ENCODE peak calls at places on chromosomes 7 and 10, in four cellular contexts. S is BJ, Z is HuH-7.5, A is posterior vena cava. R is an unnamed sample.

GRCh38 chr7:92973964-92974363 is 137.6 kb upstream of the CDK6 start:
- DNase-seq in Z (no peak), S (peak), A (no peak), R (no peak)

GRCh38 chr10:58734116-58734515 is 221.4 kb downstream of the BICC1 start:
- DNase-seq in A (no peak), Z (no peak), S (peak), R (no peak)

GRCh38 chr10:64976150-64976549 is 1454.9 kb downstream of the REEP3 start:
- DNase-seq in A (no peak), S (no peak), Z (no peak), R (no peak)

GRCh38 chr10:24897326-24897926 is 55.0 kb downstream of the PRTFDC1 start:
- DNase-seq in S (no peak), A (no peak), Z (no peak), R (peak)

GRCh38 chr7:35624299-35625186 is 70.4 kb downstream of the HERPUD2 start:
- DNase-seq in S (no peak), A (no peak), Z (peak), R (peak)

GRCh38 chr7:131302453-131302852 is 25.2 kb upstream of the MKLN1 start:
- DNase-seq in S (no peak), Z (no peak), A (no peak), R (no peak)

GRCh38 chr10:100004805-100005510 is 4.8 kb downstream of the DNMBP start:
- DNase-seq in A (no peak), Z (no peak), S (no peak), R (no peak)

GRCh38 chr7:81573128-81573527 is 196.7 kb downstream of the HGF start:
- DNase-seq in Z (no peak), S (no peak), A (no peak), R (no peak)

GRCh38 chr10:21498416-21498815 is 27.1 kb downstream of the SKIDA1 start:
- DNase-seq in Z (no peak), A (no peak), S (no peak), R (no peak)

GRCh38 chr10:121500591-121501341 is 97.5 kb downstream of the FGFR2 start:
- DNase-seq in A (no peak), S (no peak), Z (no peak), R (no peak)

GRCh38 chr10:71365366-71365765 is 31.4 kb upstream of the CDH23 start:
- DNase-seq in S (no peak), Z (no peak), A (peak), R (no peak)

GRCh38 chr10:35056133-35056532 is 34.0 kb downstream of the CUL2 start:
- DNase-seq in A (no peak), Z (no peak), S (no peak), R (no peak)

GRCh38 chr7:66169616-66170015 is 35.5 kb upstream of the TPST1 start:
- DNase-seq in S (no peak), A (no peak), Z (no peak), R (no peak)

GRCh38 chr7:106196460-106197021 is 84.4 kb upstream of the SYPL1 start:
- DNase-seq in A (no peak), Z (peak), S (no peak), R (no peak)

GRCh38 chr7:127680983-127681382 is 29.0 kb downstream of the SND1 start:
- DNase-seq in S (no peak), A (no peak), Z (no peak), R (no peak)

GRCh38 chr7:11784808-11785536 is 47.0 kb downstream of the THSD7A start:
- DNase-seq in Z (no peak), S (no peak), A (no peak), R (peak)

GRCh38 chr7:151702961-151703360 is 174.0 kb downstream of the PRKAG2 start:
- DNase-seq in Z (no peak), S (no peak), A (no peak), R (no peak)

GRCh38 chr10:132411561-132412253 is 14.7 kb downstream of the PWWP2B start:
- DNase-seq in A (no peak), Z (no peak), S (no peak), R (no peak)

GRCh38 chr7:2195403-2196246 is 37.1 kb downstream of the MAD1L1 start:
- DNase-seq in Z (no peak), A (no peak), S (no peak), R (no peak)

GRCh38 chr10:100637785-100638184 is 102.0 kb downstream of the HIF1AN start:
- DNase-seq in A (no peak), Z (peak), S (no peak), R (peak)

GRCh38 chr10:125375210-125375609 is 214.8 kb upstream of the CTBP2 start:
- DNase-seq in S (no peak), A (no peak), Z (no peak), R (no peak)

GRCh38 chr7:4856336-4857056 is 5.3 kb downstream of the PAPOLB start:
- DNase-seq in S (no peak), Z (no peak), A (no peak), R (no peak)

GRCh38 chr10:3525832-3526449 is 259.1 kb downstream of the KLF6 start:
- DNase-seq in A (no peak), S (peak), Z (peak), R (peak)

GRCh38 chr7:3551536-3551935 is 250.5 kb downstream of the SDK1 start:
- DNase-seq in S (no peak), A (no peak), Z (no peak), R (no peak)

GRCh38 chr10:93465806-93466675 is 16.1 kb downstream of the MYOF start:
- DNase-seq in S (peak), A (peak), Z (no peak), R (peak)

GRCh38 chr10:68301790-68302502 is 29.9 kb upstream of the HNRNPH3 start:
- DNase-seq in Z (peak), S (peak), A (no peak), R (peak)

GRCh38 chr7:159188011-159188410 is 43.3 kb upstream of the VIPR2 start:
- DNase-seq in S (no peak), A (no peak), Z (no peak), R (no peak)

GRCh38 chr10:74652664-74653063 is 173.7 kb upstream of the KAT6B start:
- DNase-seq in S (no peak), Z (no peak), A (no peak), R (no peak)

GRCh38 chr10:97913554-97913953 is 63.9 kb downstream of the GOLGA7B start:
- DNase-seq in S (no peak), Z (no peak), A (no peak), R (no peak)

GRCh38 chr10:98170249-98171117 is 36.0 kb downstream of the R3HCC1L start:
- DNase-seq in Z (peak), A (no peak), S (no peak), R (peak)

GRCh38 chr7:50656141-50656895 is 91.1 kb upstream of the DDC start:
- DNase-seq in Z (no peak), A (peak), S (no peak), R (no peak)

GRCh38 chr10:78514459-78514858 is 480.8 kb downstream of the RPS24 start:
- DNase-seq in A (no peak), Z (no peak), S (no peak), R (no peak)

GRCh38 chr10:128522551-128523289 is 396.5 kb upstream of the MKI67 start:
- DNase-seq in Z (no peak), A (no peak), S (no peak), R (no peak)

GRCh38 chr7:36048141-36048901 is 104.7 kb upstream of the EEPD1 start:
- DNase-seq in A (no peak), S (peak), Z (no peak), R (no peak)

GRCh38 chr7:79301419-79301818 is 152.0 kb downstream of the MAGI2 start:
- DNase-seq in A (no peak), S (no peak), Z (no peak), R (no peak)

GRCh38 chr7:2299131-2299829 is 15.0 kb downstream of the SNX8 start:
- DNase-seq in Z (no peak), A (peak), S (peak), R (no peak)

R was measured in A549.